ENCODE peak calls at places on chromosomes 3 and 15, in four cellular contexts. A is endothelial cell of umbilical vein, P is foreskin fibroblast, H is lower lobe of right lung. Y is an unnamed sample.

GRCh38 chr3:142353571-142353970 is 94.3 kb downstream of the XRN1 start:
- DNase-seq in A (no peak), P (peak), H (no peak), Y (no peak)

GRCh38 chr15:86164222-86164898 is 84.7 kb downstream of the AGBL1 start:
- DNase-seq in A (no peak), P (no peak), H (no peak), Y (no peak)

GRCh38 chr15:51739056-51739455 is 1.6 kb upstream of the LYSMD2 start:
- DNase-seq in A (no peak), P (no peak), H (no peak), Y (no peak)

GRCh38 chr3:53101956-53102355 is 28.3 kb downstream of the RFT1 start:
- DNase-seq in A (no peak), P (no peak), H (no peak), Y (no peak)

GRCh38 chr3:112121577-112122547 is 11.2 kb downstream of the GCSAM start:
- DNase-seq in A (peak), P (no peak), H (no peak), Y (no peak)

GRCh38 chr3:188956839-188957489 is 214.8 kb upstream of the TPRG1 start:
- DNase-seq in A (peak), P (peak), H (no peak), Y (peak)

GRCh38 chr3:132288357-132288756 is 28.9 kb upstream of the ACP3 start:
- DNase-seq in A (no peak), P (peak), H (no peak), Y (no peak)

GRCh38 chr3:36416660-36417059 is 36.4 kb downstream of the STAC start:
- DNase-seq in A (no peak), P (no peak), H (no peak), Y (no peak)

GRCh38 chr3:124563376-124563775 is 166.9 kb upstream of the UMPS start:
- DNase-seq in A (no peak), P (peak), H (no peak), Y (no peak)

GRCh38 chr3:43723121-43723734 is 32.5 kb downstream of the ABHD5 start:
- DNase-seq in A (peak), P (peak), H (no peak), Y (no peak)

GRCh38 chr15:86743283-86743903 is 663.7 kb downstream of the AGBL1 start:
- DNase-seq in A (no peak), P (no peak), H (no peak), Y (no peak)

GRCh38 chr3:196620228-196620627 is 19.3 kb upstream of the NRROS start:
- DNase-seq in A (no peak), P (peak), H (peak), Y (no peak)

GRCh38 chr15:90083419-90083818 is 18.8 kb downstream of the IDH2 start:
- DNase-seq in A (no peak), P (no peak), H (no peak), Y (no peak)

GRCh38 chr15:70669006-70669602 is 94.3 kb downstream of the UACA start:
- DNase-seq in A (no peak), P (no peak), H (no peak), Y (no peak)

GRCh38 chr3:40843208-40843624 is 318.5 kb downstream of the ZNF621 start:
- DNase-seq in A (no peak), P (no peak), H (no peak), Y (no peak)

DNA sequence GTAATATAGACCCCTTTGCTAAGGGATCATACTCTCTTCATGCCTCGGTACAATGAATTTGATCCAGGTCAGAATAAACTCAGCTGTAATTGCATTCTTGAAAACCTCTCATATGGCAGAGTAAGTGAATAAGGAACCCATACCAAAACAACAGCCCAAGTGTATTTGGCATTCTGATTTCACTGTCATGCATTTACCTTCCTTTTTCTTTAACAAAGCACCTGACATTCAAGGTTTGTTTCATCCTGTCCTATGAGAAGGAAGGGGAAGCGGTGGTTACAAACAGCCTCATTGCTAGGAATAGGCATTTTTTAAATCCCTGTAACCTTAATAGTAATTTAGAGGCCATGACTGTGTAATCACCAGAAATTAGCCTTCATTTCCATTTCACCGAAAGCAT is 97.1 kb downstream of the LSAMP start:
- DNase-seq in A (no peak), P (no peak), H (no peak), Y (no peak)
- TF ChIP-seq CTCF in A (no peak), P (no peak), H (no peak), Y (no peak)

DNA sequence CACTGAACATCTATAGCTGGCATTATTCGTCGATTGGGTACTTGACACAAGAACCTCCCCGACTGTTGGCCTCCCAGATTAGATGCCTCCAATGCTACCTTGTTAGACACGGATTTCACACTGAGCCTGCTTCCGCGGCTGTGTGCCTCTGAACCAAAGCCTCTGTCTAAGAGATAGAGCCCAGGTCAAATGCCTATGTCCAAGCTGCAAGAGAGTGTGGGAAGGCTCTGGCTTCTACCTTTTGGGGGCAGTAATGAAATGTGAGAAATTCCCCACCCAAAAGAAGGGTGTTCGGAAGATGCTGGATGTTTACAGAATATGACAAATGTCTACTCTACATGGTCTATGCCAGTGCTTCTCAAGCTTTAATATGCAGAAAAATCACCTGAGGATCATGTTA is 2.0 kb upstream of the RPUSD2 start:
- DNase-seq in A (peak), P (peak), H (no peak), Y (no peak)
- TF ChIP-seq CTCF in A (peak), P (no peak), H (no peak), Y (no peak)

GRCh38 chr3:140523600-140523999 is 154.3 kb upstream of the TRIM42 start:
- DNase-seq in A (no peak), P (no peak), H (no peak), Y (no peak)
- TF ChIP-seq CTCF in A (no peak), P (no peak), H (no peak), Y (no peak)

DNA sequence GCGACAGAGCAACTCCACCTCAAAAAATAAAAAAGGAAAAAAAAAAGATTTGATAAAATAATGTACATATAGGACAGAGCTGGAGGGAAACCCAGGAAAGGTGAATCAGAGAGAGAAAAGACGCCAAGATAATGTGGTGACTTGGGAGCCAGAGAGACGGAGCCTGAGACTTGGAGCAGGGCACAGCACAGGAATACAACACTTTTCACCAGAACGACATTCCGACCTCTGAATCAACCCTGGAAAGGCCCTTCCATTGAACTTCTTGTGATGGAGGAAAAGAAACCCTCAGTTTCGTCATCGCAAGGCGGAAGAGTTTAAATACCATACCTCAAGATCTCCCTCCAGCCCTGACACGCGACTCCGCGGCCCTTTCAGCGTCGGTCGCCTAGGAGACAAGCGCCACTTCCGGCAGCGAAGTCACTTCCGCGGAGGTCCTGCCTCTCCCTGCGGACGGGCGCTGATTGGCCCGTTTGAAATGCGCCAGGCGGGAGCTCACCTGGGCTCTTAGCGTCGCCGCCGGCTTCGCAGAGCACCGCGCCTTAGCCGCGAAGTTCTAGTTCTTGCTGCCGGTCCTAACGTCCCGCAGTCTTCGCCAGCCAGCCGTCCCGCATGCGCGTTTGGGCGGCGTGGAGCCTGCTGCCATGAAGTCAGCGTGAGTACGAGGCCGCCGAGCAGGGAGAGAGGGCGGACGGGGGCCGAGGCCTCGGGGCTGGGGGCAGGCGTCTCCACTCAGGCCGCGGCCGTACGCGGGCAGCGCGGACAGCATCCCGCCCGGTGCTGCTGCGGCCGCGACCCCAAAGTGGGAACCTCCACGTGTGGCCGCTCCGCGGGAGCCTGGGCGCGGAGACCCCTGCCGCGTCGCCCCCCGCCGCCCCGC is at the start of gene KIF23:
- DNase-seq in A (peak), P (peak), H (peak), Y (peak)
- TF ChIP-seq CTCF in A (no peak), P (no peak), H (no peak), Y (no peak)

DNA sequence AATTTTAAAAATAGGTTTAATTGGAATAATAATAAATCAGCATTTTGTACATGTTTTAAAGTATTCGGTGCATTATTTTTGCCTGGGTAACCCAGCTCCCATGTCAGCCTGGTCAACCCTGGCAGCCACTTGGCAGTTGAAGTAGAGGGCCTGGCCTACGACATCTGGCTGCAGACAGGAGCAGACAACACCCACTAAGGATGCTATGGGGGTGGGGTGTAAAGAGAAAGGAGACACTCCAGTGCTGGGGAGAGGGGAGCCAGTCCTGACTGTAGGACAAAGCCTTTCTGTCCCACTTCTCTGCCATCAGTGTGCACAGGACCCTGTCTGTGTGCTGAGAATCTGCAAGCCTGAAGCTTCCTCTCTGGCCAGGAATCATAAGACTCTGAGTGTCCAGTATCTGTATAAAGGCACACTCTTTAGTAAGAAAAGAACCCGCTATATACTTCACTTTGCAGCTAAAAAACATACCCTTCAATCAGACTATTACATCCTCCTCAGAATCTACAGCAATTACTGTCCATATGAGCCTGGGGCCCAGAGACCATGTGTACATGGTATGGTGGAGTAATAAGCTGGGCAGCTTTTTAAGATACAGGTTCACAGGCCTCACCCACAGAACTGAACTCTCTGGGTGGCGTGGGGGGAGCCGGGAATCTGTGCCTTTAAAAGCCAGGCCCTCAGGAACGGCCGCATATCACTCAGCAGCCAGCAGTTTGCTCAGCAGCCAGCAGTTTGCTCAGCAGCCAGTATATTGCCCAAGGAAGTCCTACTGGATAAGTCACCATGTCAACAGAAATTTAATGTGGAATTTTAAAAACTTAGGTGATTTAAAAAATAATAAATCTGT is 96.2 kb upstream of the CHRM5 start:
- DNase-seq in A (no peak), P (peak), H (no peak), Y (no peak)
- TF ChIP-seq CTCF in A (no peak), P (no peak), H (no peak), Y (no peak)

GRCh38 chr3:148957586-148957985 is 33.8 kb upstream of the GYG1 start:
- DNase-seq in A (no peak), P (peak), H (no peak), Y (no peak)
- TF ChIP-seq CTCF in A (peak), P (no peak), H (peak), Y (peak)

DNA sequence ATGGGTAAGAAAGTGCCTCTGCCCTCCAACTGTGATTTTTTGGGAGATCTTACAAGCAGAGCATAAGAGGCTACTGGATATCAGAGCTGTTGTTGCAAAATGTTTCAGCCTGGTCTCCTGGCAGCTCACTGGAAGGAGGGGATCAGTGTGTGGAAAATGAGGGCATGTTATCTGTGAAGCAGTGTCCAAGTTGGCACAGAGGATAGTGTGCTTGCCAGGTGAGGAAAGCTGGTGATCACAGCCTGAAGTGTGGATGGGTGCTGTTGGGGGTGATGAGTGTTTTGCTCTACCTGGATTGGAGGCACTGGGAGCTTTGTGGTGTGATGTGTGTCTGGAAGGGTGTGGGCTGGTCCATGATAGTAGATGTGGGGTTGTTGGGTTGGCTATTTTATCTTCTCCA is 69.3 kb downstream of the MCTP2 start:
- DNase-seq in A (no peak), P (no peak), H (no peak), Y (no peak)
- TF ChIP-seq CTCF in A (no peak), P (no peak), H (no peak), Y (no peak)

DNA sequence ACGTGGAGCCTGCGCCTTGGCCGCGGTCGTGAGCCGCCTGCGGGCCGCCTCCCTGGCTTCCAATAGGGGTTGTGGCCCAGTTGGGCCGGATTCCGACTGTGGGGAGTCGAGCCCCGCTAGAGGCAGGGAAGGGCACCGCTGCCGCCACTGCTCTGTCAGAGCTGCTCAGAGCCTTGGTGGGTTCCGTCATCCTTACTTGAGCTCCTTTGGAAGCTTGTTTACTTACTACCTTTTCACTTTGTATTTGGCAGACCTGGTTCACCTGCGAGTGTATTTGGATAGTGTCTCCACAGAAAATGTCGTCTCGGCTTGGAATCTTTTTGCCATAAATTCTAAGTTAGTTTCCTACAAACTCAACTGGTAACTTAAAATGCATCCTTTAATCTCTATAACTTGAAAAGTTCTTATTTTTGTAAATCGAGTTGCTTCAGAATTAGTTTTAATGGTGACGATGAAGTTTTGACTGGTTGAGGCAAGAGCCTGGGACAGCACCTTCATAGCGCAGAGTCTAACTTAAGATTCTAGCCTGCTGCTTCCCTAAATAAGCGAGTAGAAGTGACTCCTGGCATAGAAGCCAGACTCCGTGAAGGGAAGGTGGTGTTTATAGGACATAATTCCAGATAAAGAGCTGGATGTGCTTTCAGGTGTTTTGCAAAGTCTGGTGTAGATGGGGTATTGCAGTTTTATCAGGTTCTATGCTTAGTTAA is 800 bp downstream of the DAG1 start:
- DNase-seq in A (no peak), P (peak), H (no peak), Y (no peak)
- TF ChIP-seq CTCF in A (peak), P (no peak), H (no peak), Y (no peak)

GRCh38 chr3:117141821-117142220 is 432.2 kb downstream of the TUSC7 start:
- DNase-seq in A (no peak), P (no peak), H (no peak), Y (no peak)

GRCh38 chr3:117135207-117135606 is 425.6 kb downstream of the TUSC7 start:
- DNase-seq in A (no peak), P (no peak), H (no peak), Y (no peak)

GRCh38 chr3:117144832-117145231 is 435.3 kb downstream of the TUSC7 start:
- DNase-seq in A (no peak), P (peak), H (no peak), Y (no peak)

GRCh38 chr3:117145677-117146076 is 436.1 kb downstream of the TUSC7 start:
- DNase-seq in A (no peak), P (peak), H (no peak), Y (no peak)

GRCh38 chr3:117139681-117140080 is 430.1 kb downstream of the TUSC7 start:
- DNase-seq in A (no peak), P (no peak), H (no peak), Y (no peak)
- TF ChIP-seq CTCF in A (no peak), P (no peak), H (no peak), Y (no peak)

DNA sequence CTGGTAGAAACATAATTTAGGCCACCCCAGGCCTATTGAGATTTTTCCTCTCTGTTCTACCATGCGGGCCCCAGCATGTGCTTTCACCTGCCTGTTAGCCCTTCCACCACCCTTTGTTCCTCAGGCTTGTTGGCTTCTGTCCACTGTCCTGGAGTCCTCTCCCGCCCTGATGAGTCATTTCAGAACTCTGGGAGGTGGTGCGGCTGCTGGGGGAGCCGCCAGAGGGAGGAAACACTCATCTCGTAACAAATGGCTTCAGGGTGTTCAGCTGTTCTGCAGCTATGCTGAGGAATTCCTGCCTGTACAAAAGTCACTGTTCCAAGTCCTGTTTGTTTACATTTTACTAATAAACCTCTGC is 36.3 kb downstream of the LRTM1 start:
- DNase-seq in A (no peak), P (peak), H (peak), Y (peak)
- TF ChIP-seq CTCF in A (no peak), P (peak), H (peak), Y (peak)